ENCODE peak calls at places on chromosome 22, in eight cellular contexts. N, S, Z, A, O, T, F and H are unnamed samples.

GRCh38 chr22:47165998-47166397 is 403.5 kb downstream of the TBC1D22A start:
- DNase-seq in N (no peak), S (no peak), Z (no peak), A (no peak), O (no peak), T (no peak), F (no peak), H (no peak)

GRCh38 chr22:30823015-30823370 is 128.3 kb downstream of the OSBP2 start:
- DNase-seq in N (no peak), S (no peak), Z (no peak), A (peak), O (no peak), T (no peak), F (no peak), H (no peak)

GRCh38 chr22:37303821-37304274 is 21.5 kb downstream of the CYTH4 start:
- DNase-seq in N (no peak), S (peak), Z (no peak), A (peak), O (no peak), T (peak), F (peak), H (peak)

GRCh38 chr22:37018815-37019308 is 385 bp downstream of the TST start:
- DNase-seq in N (peak), S (peak), Z (no peak), A (peak), O (peak), T (no peak), F (peak), H (no peak)

GRCh38 chr22:49328076-49328475 is 499.6 kb downstream of the BRD1 start:
- DNase-seq in N (no peak), S (no peak), Z (no peak), A (no peak), O (no peak), T (no peak), F (no peak), H (no peak)

GRCh38 chr22:22870577-22871398 is 16.8 kb upstream of the IGLL5 start:
- DNase-seq in N (no peak), S (no peak), Z (no peak), A (peak), O (no peak), T (no peak), F (no peak), H (no peak)

GRCh38 chr22:29315286-29316195 is at the start of gene RASL10A:
- DNase-seq in N (no peak), S (no peak), Z (no peak), A (no peak), O (no peak), T (no peak), F (no peak), H (no peak)

GRCh38 chr22:32354360-32355351 is 3.0 kb upstream of the RFPL3 start:
- DNase-seq in N (no peak), S (peak), Z (no peak), A (peak), O (no peak), T (no peak), F (peak), H (no peak)

GRCh38 chr22:40414838-40415505 is 44.6 kb downstream of the SGSM3 start:
- DNase-seq in N (no peak), S (no peak), Z (no peak), A (no peak), O (no peak), T (no peak), F (no peak), H (no peak)

GRCh38 chr22:29154364-29155048 is 51.2 kb upstream of the EMID1 start:
- DNase-seq in N (peak), S (peak), Z (peak), A (peak), O (peak), T (peak), F (peak), H (peak)

GRCh38 chr22:37818397-37819099 is 4.6 kb upstream of the GALR3 start:
- DNase-seq in N (peak), S (peak), Z (peak), A (peak), O (peak), T (peak), F (peak), H (peak)

GRCh38 chr22:48217596-48217995 is 1455.1 kb downstream of the TBC1D22A start:
- DNase-seq in N (no peak), S (no peak), Z (no peak), A (no peak), O (no peak), T (no peak), F (no peak), H (no peak)

GRCh38 chr22:48954781-48955311 is 872.8 kb downstream of the BRD1 start:
- DNase-seq in N (no peak), S (no peak), Z (no peak), A (no peak), O (no peak), T (no peak), F (no peak), H (no peak)

GRCh38 chr22:42553475-42554361 is at the start of gene SERHL2:
- DNase-seq in N (peak), S (peak), Z (peak), A (peak), O (peak), T (peak), F (peak), H (peak)

GRCh38 chr22:45473626-45474237 is 29.0 kb upstream of the FBLN1 start:
- DNase-seq in N (no peak), S (no peak), Z (no peak), A (no peak), O (no peak), T (no peak), F (no peak), H (no peak)

GRCh38 chr22:27867958-27868737 is 50.9 kb downstream of the PITPNB start:
- DNase-seq in N (no peak), S (no peak), Z (no peak), A (no peak), O (no peak), T (no peak), F (no peak), H (no peak)

GRCh38 chr22:23685205-23685784 is 5.5 kb upstream of the RGL4 start:
- DNase-seq in N (no peak), S (peak), Z (no peak), A (peak), O (no peak), T (no peak), F (peak), H (no peak)

GRCh38 chr22:17753401-17753989 is 20.8 kb downstream of the BID start:
- DNase-seq in N (no peak), S (peak), Z (no peak), A (peak), O (no peak), T (no peak), F (no peak), H (no peak)

GRCh38 chr22:44676441-44677298 is 25.3 kb upstream of the PRR5 start:
- DNase-seq in N (peak), S (no peak), Z (no peak), A (no peak), O (no peak), T (no peak), F (no peak), H (no peak)

GRCh38 chr22:43066134-43066533 is 23.1 kb downstream of the TTLL1 start:
- DNase-seq in N (no peak), S (no peak), Z (no peak), A (no peak), O (peak), T (no peak), F (no peak), H (no peak)

GRCh38 chr22:33477131-33478111 is 419.2 kb upstream of the SYN3 start:
- DNase-seq in N (no peak), S (no peak), Z (no peak), A (no peak), O (no peak), T (no peak), F (no peak), H (no peak)

GRCh38 chr22:47259990-47260389 is 497.5 kb downstream of the TBC1D22A start:
- DNase-seq in N (no peak), S (no peak), Z (no peak), A (no peak), O (no peak), T (no peak), F (no peak), H (no peak)

GRCh38 chr22:41914611-41915034 is 251 bp downstream of the SHISA8 start:
- DNase-seq in N (no peak), S (no peak), Z (no peak), A (no peak), O (no peak), T (no peak), F (no peak), H (no peak)

GRCh38 chr22:42719133-42719532 is 1.5 kb downstream of the A4GALT start:
- DNase-seq in N (no peak), S (no peak), Z (no peak), A (no peak), O (no peak), T (no peak), F (no peak), H (no peak)

GRCh38 chr22:31891366-31892079 is 52.8 kb upstream of the YWHAH start:
- DNase-seq in N (no peak), S (peak), Z (no peak), A (no peak), O (no peak), T (no peak), F (no peak), H (no peak)

GRCh38 chr22:44828193-44828592 is 75.8 kb downstream of the ARHGAP8 start:
- DNase-seq in N (peak), S (no peak), Z (no peak), A (peak), O (no peak), T (no peak), F (no peak), H (no peak)

GRCh38 chr22:41521166-41521565 is 23.1 kb downstream of the POLR3H start:
- DNase-seq in N (no peak), S (no peak), Z (no peak), A (no peak), O (no peak), T (no peak), F (no peak), H (no peak)

GRCh38 chr22:42437488-42438292 is 5.5 kb upstream of the NFAM1 start:
- DNase-seq in N (peak), S (peak), Z (peak), A (peak), O (peak), T (peak), F (peak), H (peak)

GRCh38 chr22:47168900-47169800 is 406.7 kb downstream of the TBC1D22A start:
- DNase-seq in N (peak), S (peak), Z (no peak), A (no peak), O (no peak), T (no peak), F (peak), H (peak)

GRCh38 chr22:24553597-24554315 is 1.2 kb downstream of the GUCD1 start:
- DNase-seq in N (peak), S (no peak), Z (peak), A (peak), O (peak), T (no peak), F (no peak), H (no peak)

GRCh38 chr22:20836987-20837823 is 21.4 kb downstream of the PI4KA start:
- DNase-seq in N (no peak), S (no peak), Z (no peak), A (no peak), O (no peak), T (no peak), F (no peak), H (no peak)
- H3K4me3 ChIP-seq in N (no peak), S (no peak), Z (no peak), A (no peak), O (no peak), T (no peak), F (no peak), H (no peak)

DNA sequence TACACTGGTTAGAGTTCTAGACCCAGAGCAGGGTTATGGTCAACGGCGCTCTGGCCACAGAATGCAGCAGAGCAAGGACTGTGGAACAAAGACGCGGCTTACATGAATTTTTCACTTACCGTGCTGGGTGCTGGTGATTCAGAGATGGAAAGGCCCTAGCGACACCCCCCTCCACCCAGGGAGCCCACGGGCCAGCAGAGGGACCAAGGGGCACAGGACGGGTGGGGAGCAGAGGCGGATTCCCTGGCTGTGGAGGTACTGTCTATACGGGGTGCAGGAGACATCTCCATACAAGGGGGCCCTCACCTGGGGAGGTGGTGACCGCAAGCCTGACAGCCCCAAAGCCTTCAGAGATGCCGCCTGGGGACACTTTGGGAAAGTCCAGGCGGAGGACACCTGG is 1.1 kb upstream of the SEPTIN5 start:
- DNase-seq in N (no peak), S (no peak), Z (no peak), A (no peak), O (no peak), T (no peak), F (no peak), H (no peak)
- H3K4me3 ChIP-seq in N (no peak), S (no peak), Z (no peak), A (no peak), O (no peak), T (no peak), F (no peak), H (no peak)

GRCh38 chr22:38982008-38982927 is at the start of gene APOBEC3B:
- DNase-seq in N (peak), S (peak), Z (peak), A (peak), O (peak), T (peak), F (peak), H (peak)

GRCh38 chr22:38986629-38987028 is 4.5 kb downstream of the APOBEC3B start:
- DNase-seq in N (no peak), S (no peak), Z (no peak), A (no peak), O (no peak), T (no peak), F (no peak), H (no peak)

GRCh38 chr22:38981005-38981658 is 1.0 kb upstream of the APOBEC3B start:
- DNase-seq in N (peak), S (peak), Z (peak), A (peak), O (no peak), T (no peak), F (peak), H (no peak)

GRCh38 chr22:38984224-38984623 is 2.1 kb downstream of the APOBEC3B start:
- DNase-seq in N (no peak), S (no peak), Z (no peak), A (no peak), O (no peak), T (no peak), F (no peak), H (no peak)

DNA sequence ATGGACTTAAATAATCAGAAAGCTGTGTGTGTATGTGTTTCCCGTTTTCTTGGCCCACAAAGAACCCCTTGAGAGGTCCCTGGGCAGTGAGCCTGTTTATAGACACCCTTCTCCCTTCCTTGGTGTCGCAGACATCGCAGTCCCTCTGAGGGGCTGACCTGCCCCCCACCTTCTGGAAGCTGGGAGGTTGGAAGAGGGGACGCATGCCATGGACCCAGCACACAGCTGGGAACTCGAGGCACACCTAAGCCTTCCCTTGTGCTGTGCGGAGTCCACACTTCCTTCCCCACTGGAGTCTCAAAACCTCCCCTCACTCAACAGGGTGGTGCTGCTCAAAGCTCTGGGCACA is 514 bp upstream of the APOBEC3B start:
- DNase-seq in N (no peak), S (no peak), Z (no peak), A (no peak), O (no peak), T (no peak), F (no peak), H (no peak)
- H3K4me3 ChIP-seq in N (no peak), S (no peak), Z (no peak), A (peak), O (peak), T (peak), F (peak), H (peak)

GRCh38 chr22:39317084-39317755 is 2.2 kb downstream of the RPL3 start:
- DNase-seq in N (peak), S (no peak), Z (no peak), A (peak), O (no peak), T (no peak), F (no peak), H (no peak)

GRCh38 chr22:39313258-39314001 is 6.0 kb downstream of the RPL3 start:
- DNase-seq in N (no peak), S (no peak), Z (no peak), A (no peak), O (no peak), T (no peak), F (no peak), H (no peak)

GRCh38 chr22:39314251-39314971 is 5.0 kb downstream of the RPL3 start:
- DNase-seq in N (no peak), S (no peak), Z (no peak), A (no peak), O (no peak), T (no peak), F (no peak), H (no peak)

GRCh38 chr22:39316440-39317083 is 2.9 kb downstream of the RPL3 start:
- DNase-seq in N (peak), S (peak), Z (peak), A (peak), O (peak), T (peak), F (peak), H (peak)

GRCh38 chr22:39315389-39315788 is 4.0 kb downstream of the RPL3 start:
- DNase-seq in N (no peak), S (no peak), Z (no peak), A (no peak), O (no peak), T (no peak), F (no peak), H (no peak)
- H3K4me3 ChIP-seq in N (no peak), S (peak), Z (no peak), A (peak), O (no peak), T (no peak), F (peak), H (no peak)

GRCh38 chr22:35514366-35514765 is 26.3 kb upstream of the RASD2 start:
- DNase-seq in N (no peak), S (no peak), Z (no peak), A (no peak), O (no peak), T (no peak), F (no peak), H (no peak)
- H3K4me3 ChIP-seq in N (no peak), S (no peak), Z (no peak), A (no peak), O (no peak), T (no peak), F (no peak), H (no peak)

GRCh38 chr22:26430600-26430999 is 1.5 kb downstream of the ASPHD2 start:
- DNase-seq in N (no peak), S (no peak), Z (no peak), A (no peak), O (no peak), T (no peak), F (no peak), H (no peak)
- H3K4me3 ChIP-seq in N (no peak), S (no peak), Z (no peak), A (no peak), O (no peak), T (no peak), F (no peak), H (peak)

GRCh38 chr22:20857838-20858614 is 585 bp downstream of the PI4KA start:
- DNase-seq in N (peak), S (peak), Z (no peak), A (peak), O (peak), T (peak), F (peak), H (peak)
- H3K4me3 ChIP-seq in N (peak), S (peak), Z (peak), A (peak), O (peak), T (peak), F (peak), H (peak)

DNA sequence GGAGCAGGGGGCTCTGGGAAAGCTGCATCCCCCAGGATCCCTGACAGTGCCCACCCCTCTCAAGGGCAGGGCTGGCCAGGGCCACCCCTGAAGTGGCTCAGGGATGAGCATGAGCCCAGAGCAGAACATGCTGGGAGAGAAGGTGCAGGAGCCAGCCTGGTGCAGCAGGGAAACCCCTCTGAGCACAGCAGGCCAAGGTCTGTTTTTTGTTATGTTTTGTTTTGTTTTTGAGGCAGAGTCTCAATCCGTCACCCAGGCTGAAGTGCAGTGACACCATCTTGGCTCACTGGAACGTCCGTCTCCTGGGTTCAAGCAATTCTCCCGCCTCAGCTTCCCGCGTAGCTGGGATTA is 792 bp upstream of the SBF1 start:
- DNase-seq in N (no peak), S (no peak), Z (no peak), A (no peak), O (no peak), T (no peak), F (no peak), H (no peak)
- H3K4me3 ChIP-seq in N (no peak), S (peak), Z (peak), A (no peak), O (peak), T (peak), F (no peak), H (peak)